ENCODE peak calls at places on chromosomes 11 and 22, in five cellular contexts. S, M, H, U and A are unnamed samples.

GRCh38 chr11:13207665-13208594 is 69.7 kb upstream of the BMAL1 start:
- DNase-seq in H (no peak), U (peak), S (no peak), M (peak), A (no peak)

GRCh38 chr11:74493816-74494630 is 499 bp upstream of the LIPT2 start:
- DNase-seq in S (no peak), H (no peak), U (no peak), M (no peak), A (no peak)

GRCh38 chr22:24805790-24806662 is at the start of gene SGSM1:
- DNase-seq in H (peak), S (peak), M (peak), U (peak), A (peak)

GRCh38 chr22:33047744-33048143 is 10.4 kb downstream of the SYN3 start:
- DNase-seq in S (no peak), H (no peak), M (no peak), U (no peak), A (no peak)

GRCh38 chr22:43826142-43827093 is 14.3 kb upstream of the EFCAB6 start:
- DNase-seq in M (peak), S (no peak), U (no peak), H (peak), A (no peak)

GRCh38 chr11:38014405-38014804 is 1416.4 kb upstream of the RAG2 start:
- DNase-seq in H (no peak), M (no peak), S (no peak), U (no peak), A (no peak)

GRCh38 chr11:64036081-64037026 is 623 bp downstream of the FLRT1 start:
- DNase-seq in H (peak), S (no peak), M (peak), U (peak), A (peak)

GRCh38 chr11:68049509-68050370 is 10.9 kb downstream of the TCIRG1 start:
- DNase-seq in H (peak), M (no peak), S (no peak), U (no peak), A (peak)

GRCh38 chr11:116975661-116976060 is 122.6 kb downstream of the SIK3 start:
- DNase-seq in U (no peak), M (no peak), H (no peak), S (no peak), A (no peak)

GRCh38 chr11:130086627-130087026 is 16.9 kb downstream of the APLP2 start:
- DNase-seq in H (no peak), M (no peak), U (no peak), S (no peak), A (no peak)

GRCh38 chr11:119188067-119188466 is 2.8 kb downstream of the NHERF4 start:
- DNase-seq in M (no peak), U (no peak), S (no peak), H (no peak), A (peak)

GRCh38 chr22:49671331-49672012 is 156.2 kb downstream of the BRD1 start:
- DNase-seq in U (no peak), H (no peak), M (no peak), S (no peak), A (no peak)

GRCh38 chr11:60844045-60844869 is 2.3 kb downstream of the CCDC86 start:
- DNase-seq in U (no peak), S (no peak), H (peak), M (no peak), A (no peak)

GRCh38 chr11:119730789-119731386 is 1.9 kb upstream of the NECTIN1 start:
- DNase-seq in M (no peak), U (no peak), S (no peak), H (peak), A (peak)

GRCh38 chr11:1024597-1025409 is 11.7 kb downstream of the MUC6 start:
- DNase-seq in M (no peak), H (no peak), U (no peak), S (no peak), A (no peak)

GRCh38 chr11:111378773-111379499 is at the start of gene POU2AF1:
- DNase-seq in H (no peak), S (peak), M (no peak), U (peak), A (no peak)

GRCh38 chr11:624705-625635 is at the start of gene CDHR5:
- DNase-seq in H (peak), U (no peak), M (no peak), S (no peak), A (no peak)

GRCh38 chr11:34332524-34332923 is 25.3 kb downstream of the ABTB2 start:
- DNase-seq in S (no peak), M (no peak), U (no peak), H (no peak), A (no peak)

GRCh38 chr22:46244771-46245170 is 5.3 kb downstream of the CDPF1 start:
- DNase-seq in S (no peak), H (peak), M (no peak), U (no peak), A (no peak)

GRCh38 chr11:128610765-128611617 is 23.6 kb upstream of the ETS1 start:
- DNase-seq in H (no peak), U (no peak), S (peak), M (no peak), A (no peak)

GRCh38 chr22:19120829-19121630 is 1.2 kb downstream of the DGCR2 start:
- DNase-seq in U (no peak), S (no peak), M (no peak), H (no peak), A (no peak)

GRCh38 chr11:9057032-9057431 is 34.4 kb downstream of the SCUBE2 start:
- DNase-seq in S (no peak), M (no peak), H (no peak), U (no peak), A (no peak)

GRCh38 chr11:6022954-6023353 is 7.6 kb downstream of the OR56A1 start:
- DNase-seq in U (no peak), H (no peak), S (no peak), M (peak), A (no peak)

GRCh38 chr22:50516068-50516467 is 8.0 kb downstream of the NCAPH2 start:
- DNase-seq in U (no peak), H (no peak), S (no peak), M (no peak), A (no peak)

GRCh38 chr11:66531841-66532240 is 14.0 kb downstream of the ZDHHC24 start:
- DNase-seq in H (no peak), M (no peak), U (no peak), S (no peak), A (no peak)